ENCODE peak calls at places on chromosome 13, in four cellular contexts. B is lung; Q is Calu3; O is activated naive CD8-positive, alpha-beta T cell treated with anti-CD3 and anti-CD28 coated beads, Interleukin-2, amount 10 ng/mL, durations not matched to agents 7 days and 5 days. A is an unnamed sample.

GRCh38 chr13:30718661-30719520 is 16.5 kb upstream of the ALOX5AP start:
- DNase-seq in B (no peak), Q (no peak), O (no peak), A (no peak)

GRCh38 chr13:41610426-41610825 is 153.1 kb downstream of the RGCC start:
- DNase-seq in B (peak; percentile 76), Q (peak; percentile 49), O (no peak), A (peak; percentile 45)

GRCh38 chr13:80604094-80604493 is 263.2 kb upstream of the SPRY2 start:
- DNase-seq in B (no peak), Q (no peak), O (no peak), A (no peak)

GRCh38 chr13:49395416-49396277 is 48.2 kb downstream of the CAB39L start:
- DNase-seq in B (no peak), Q (no peak), O (no peak), A (no peak)

GRCh38 chr13:48050550-48050949 is 13.0 kb downstream of the NUDT15 start:
- DNase-seq in B (no peak), Q (no peak), O (no peak), A (no peak)

GRCh38 chr13:41668130-41668757 is 210.9 kb downstream of the RGCC start:
- DNase-seq in B (peak; percentile 58), Q (peak; percentile 39), O (no peak), A (peak; percentile 88)

GRCh38 chr13:64305246-64305645 is 2889.6 kb upstream of the PCDH20 start:
- DNase-seq in B (no peak), Q (no peak), O (no peak), A (no peak)

GRCh38 chr13:89287381-89287780 is 1616.2 kb downstream of the SLITRK5 start:
- DNase-seq in B (no peak), Q (no peak), O (no peak), A (no peak)

GRCh38 chr13:99346328-99347070 is 39.3 kb upstream of the GPR183 start:
- DNase-seq in B (no peak), Q (no peak), O (no peak), A (no peak)

GRCh38 chr13:105774739-105775460 is 760.6 kb downstream of the EFNB2 start:
- DNase-seq in B (no peak), Q (peak; percentile 33), O (no peak), A (peak; percentile 41)

GRCh38 chr13:102707465-102707864 is 12.6 kb upstream of the METTL21C start:
- DNase-seq in B (no peak), Q (no peak), O (no peak), A (no peak)

GRCh38 chr13:28545583-28546333 is 50.8 kb upstream of the FLT1 start:
- DNase-seq in B (no peak), Q (no peak), O (no peak), A (peak; percentile 63)

GRCh38 chr13:33230178-33230881 is 55.2 kb downstream of the STARD13 start:
- DNase-seq in B (no peak), Q (no peak), O (no peak), A (no peak)

GRCh38 chr13:94993608-94994007 is 281.3 kb upstream of the SOX21 start:
- DNase-seq in B (no peak), Q (no peak), O (no peak), A (no peak)

GRCh38 chr13:20148501-20149183 is 12.2 kb downstream of the GJA3 start:
- DNase-seq in B (no peak), Q (no peak), O (no peak), A (no peak)

GRCh38 chr13:76641056-76641455 is 245.1 kb downstream of the KCTD12 start:
- DNase-seq in B (no peak), Q (no peak), O (no peak), A (no peak)

GRCh38 chr13:43061496-43062280 is 38.3 kb downstream of the DNAJC15 start:
- DNase-seq in B (no peak), Q (no peak), O (no peak), A (no peak)

GRCh38 chr13:113666324-113666660 is 727 bp upstream of the GRK1 start:
- DNase-seq in B (no peak), Q (no peak), O (no peak), A (no peak)

GRCh38 chr13:51728275-51728673 is 75.7 kb downstream of the DHRS12 start:
- DNase-seq in B (no peak), Q (no peak), O (no peak), A (no peak)

GRCh38 chr13:113041821-113042335 is 63.7 kb upstream of the F7 start:
- DNase-seq in B (no peak), Q (no peak), O (no peak), A (no peak)

GRCh38 chr13:26280822-26281221 is 26.9 kb downstream of the CDK8 start:
- DNase-seq in B (no peak), Q (no peak), O (no peak), A (no peak)

GRCh38 chr13:110127986-110128511 is 178.9 kb downstream of the COL4A1 start:
- DNase-seq in B (peak; percentile 14), Q (no peak), O (no peak), A (no peak)

GRCh38 chr13:50509771-50510441 is 333.6 kb downstream of the DLEU7 start:
- DNase-seq in B (no peak), Q (no peak), O (no peak), A (no peak)

GRCh38 chr13:92307752-92308151 is 909.3 kb downstream of the GPC5 start:
- DNase-seq in B (no peak), Q (no peak), O (no peak), A (no peak)

GRCh38 chr13:75946746-75947397 is 310.7 kb downstream of the LMO7 start:
- DNase-seq in B (no peak), Q (no peak), O (no peak), A (no peak)